ENCODE peak calls at places on chromosomes 11 and 22, in four cellular contexts. E, Y, G and A are unnamed samples.

GRCh38 chr11:116500002-116500832 is 272.6 kb downstream of the BUD13 start:
- DNase-seq in G (no peak), Y (no peak), E (no peak), A (no peak)

GRCh38 chr11:100827934-100828661 is 141.0 kb downstream of the ARHGAP42 start:
- DNase-seq in E (peak; percentile 32), G (no peak), Y (peak; percentile 30), A (peak; percentile 80)

GRCh38 chr22:20566420-20567260 is 59.2 kb downstream of the MED15 start:
- DNase-seq in Y (no peak), E (no peak), G (no peak), A (no peak)

GRCh38 chr22:22536515-22536914 is 16.4 kb upstream of the ZNF280A start:
- DNase-seq in G (no peak), E (no peak), Y (no peak), A (no peak)

GRCh38 chr22:41782316-41782715 is 18.2 kb upstream of the CCDC134 start:
- DNase-seq in Y (no peak), G (no peak), E (no peak), A (no peak)

GRCh38 chr22:44245438-44245837 is 64.7 kb downstream of the PARVG start:
- DNase-seq in Y (no peak), G (peak; percentile 37), E (no peak), A (no peak)

GRCh38 chr11:80925291-80925690 is 1484.5 kb upstream of the TENM4 start:
- DNase-seq in Y (no peak), E (no peak), G (no peak), A (no peak)

GRCh38 chr11:65954771-65955170 is 6.8 kb upstream of the SART1 start:
- DNase-seq in E (no peak), Y (no peak), G (no peak), A (no peak)

GRCh38 chr11:128716661-128717210 is 22.9 kb downstream of the FLI1 start:
- DNase-seq in E (no peak), G (no peak), Y (no peak), A (no peak)

GRCh38 chr11:44901120-44901519 is 49.6 kb downstream of the TP53I11 start:
- DNase-seq in Y (no peak), E (no peak), G (no peak), A (no peak)

GRCh38 chr11:44903035-44903434 is 47.6 kb downstream of the TP53I11 start:
- DNase-seq in G (no peak), E (no peak), Y (no peak), A (no peak)

GRCh38 chr11:44903518-44903917 is 47.2 kb downstream of the TP53I11 start:
- DNase-seq in G (no peak), Y (no peak), E (no peak), A (no peak)

GRCh38 chr11:44901782-44902181 is 48.9 kb downstream of the TP53I11 start:
- DNase-seq in G (no peak), E (no peak), Y (no peak), A (no peak)

DNA sequence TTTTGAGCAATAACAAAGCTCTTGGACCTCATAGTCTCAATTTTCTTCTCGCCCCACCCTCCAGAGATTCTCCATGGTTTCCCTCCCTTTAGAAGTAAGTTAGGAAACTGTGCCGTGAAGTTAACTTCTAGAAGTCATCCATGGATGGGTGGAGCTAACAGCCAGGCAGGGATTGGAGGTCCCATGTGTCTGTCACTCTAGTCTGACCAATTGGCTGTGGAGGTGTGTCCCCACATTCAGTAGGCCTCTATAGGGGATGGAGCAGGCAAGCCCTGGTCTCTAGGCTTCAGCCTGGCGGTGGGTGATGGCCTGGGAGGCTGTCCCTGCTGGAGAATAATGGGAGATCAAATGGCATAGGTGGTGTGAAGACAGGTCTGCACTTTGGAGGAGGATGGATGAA is 50.7 kb downstream of the TP53I11 start:
- DNase-seq in Y (peak; percentile 62), E (peak; percentile 11), G (peak; percentile 73), A (peak; percentile 5)
- TF ChIP-seq HDAC6 in Y (no peak), E (no peak), G (no peak), A (no peak)

DNA sequence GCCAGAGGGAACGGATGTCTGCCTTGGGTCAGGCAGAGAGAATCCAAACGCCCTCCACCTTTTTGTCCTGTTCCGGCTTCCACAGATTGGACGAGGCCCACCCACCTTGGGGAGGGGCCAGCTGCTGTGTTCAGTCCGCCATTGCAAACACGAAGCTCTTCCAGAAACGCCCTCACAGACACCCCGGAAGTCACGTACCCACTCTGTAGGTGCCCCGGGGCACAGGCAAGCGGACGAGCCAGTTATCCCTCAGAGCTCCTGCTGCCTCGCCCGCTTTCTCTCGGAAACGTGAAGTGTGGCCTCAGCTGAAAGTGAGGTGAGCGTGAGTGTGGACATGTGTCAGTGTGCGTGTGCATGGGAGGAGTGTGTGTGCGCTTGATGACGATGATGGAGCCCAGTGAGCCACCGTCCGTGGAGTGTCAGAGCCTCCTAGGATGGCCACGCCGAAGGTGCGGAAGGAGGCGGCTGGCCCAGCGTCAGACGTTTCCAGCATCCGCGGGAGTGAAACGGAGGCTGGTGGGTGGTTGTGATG is 869.2 kb downstream of the TBC1D22A start:
- DNase-seq in Y (peak; percentile 89), G (no peak), E (no peak), A (no peak)
- TF ChIP-seq HDAC6 in Y (no peak), G (no peak), E (no peak), A (no peak)

GRCh38 chr11:104870910-104871309 is 27.4 kb downstream of the CASP12 start:
- DNase-seq in E (no peak), G (no peak), Y (no peak), A (no peak)

GRCh38 chr11:104876324-104876723 is 21.9 kb downstream of the CASP12 start:
- DNase-seq in G (no peak), Y (no peak), E (no peak), A (no peak)

GRCh38 chr11:104873252-104873651 is 25.0 kb downstream of the CASP12 start:
- DNase-seq in Y (peak; percentile 3), E (no peak), G (no peak), A (no peak)

GRCh38 chr11:104876838-104877500 is 21.3 kb downstream of the CASP12 start:
- DNase-seq in Y (no peak), E (no peak), G (no peak), A (no peak)

DNA sequence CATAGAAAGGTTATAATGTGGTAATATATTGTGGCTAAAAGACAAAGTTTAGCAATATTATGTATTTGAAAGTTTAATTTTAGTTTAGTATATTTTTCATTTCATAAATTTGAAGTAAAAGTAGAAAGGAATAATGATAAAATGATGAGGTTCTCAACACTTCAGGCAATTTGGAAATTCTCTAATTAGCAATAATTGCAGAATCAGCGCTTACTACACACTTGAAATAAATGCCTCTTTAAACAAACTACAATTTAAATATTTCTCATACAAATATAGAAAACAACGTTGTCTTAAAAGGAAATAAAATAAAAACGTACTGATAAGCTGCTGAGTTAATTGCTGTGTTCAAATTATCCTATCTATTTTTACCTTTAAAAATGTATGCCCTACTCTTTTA is 25.9 kb downstream of the CASP12 start:
- DNase-seq in E (no peak), G (no peak), Y (no peak), A (no peak)
- TF ChIP-seq HDAC6 in E (no peak), G (no peak), Y (no peak), A (no peak)

DNA sequence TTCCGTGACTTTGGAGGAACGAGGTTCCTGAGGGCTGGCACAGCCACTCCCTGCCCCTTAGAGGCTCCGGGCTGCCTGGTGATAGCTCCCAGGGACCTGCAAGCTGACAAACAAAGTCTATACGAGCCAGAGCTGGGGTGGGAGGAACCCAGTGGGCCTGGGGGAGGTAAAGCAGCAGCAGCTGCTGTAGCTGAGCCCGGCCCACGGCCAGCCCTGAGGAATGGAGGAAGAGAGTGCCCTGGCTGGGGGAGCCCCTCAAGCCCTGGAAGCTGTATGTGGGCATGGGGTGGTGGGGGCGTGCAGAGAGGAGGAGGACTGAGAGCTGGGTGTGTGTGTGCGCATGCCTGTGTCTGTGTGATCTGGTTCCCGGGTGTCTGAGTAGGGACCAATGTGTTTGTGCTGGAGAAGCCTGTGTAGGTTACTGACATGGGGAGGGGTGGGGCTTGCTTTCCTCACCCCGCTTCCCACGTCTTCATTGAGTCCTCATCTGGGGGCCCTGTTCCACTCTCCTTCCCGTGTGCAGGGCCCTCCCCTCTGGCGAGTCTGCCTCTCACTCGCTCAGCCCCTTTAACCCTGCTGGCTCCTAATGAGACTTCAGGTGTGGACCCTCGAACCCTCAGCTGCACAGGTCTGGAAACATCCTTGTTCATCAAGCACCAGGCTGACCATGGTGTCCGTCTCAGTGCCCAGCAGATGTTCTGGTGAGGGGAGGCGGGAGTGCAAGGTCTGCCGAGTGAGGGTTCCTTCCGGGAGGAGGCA is 10.8 kb downstream of the ST3GAL4 start:
- DNase-seq in E (no peak), Y (no peak), G (peak; percentile 48), A (no peak)
- TF ChIP-seq HDAC6 in E (no peak), Y (no peak), G (no peak), A (no peak)

GRCh38 chr11:119363874-119364590 is 17.5 kb downstream of the USP2 start:
- DNase-seq in G (peak; percentile 83), E (no peak), Y (peak; percentile 76), A (no peak)
- TF ChIP-seq HDAC6 in G (no peak), E (no peak), Y (no peak), A (no peak)

GRCh38 chr11:31927982-31928381 is 116.9 kb upstream of the PAX6 start:
- DNase-seq in E (no peak), G (no peak), Y (no peak), A (no peak)
- TF ChIP-seq HDAC6 in E (no peak), G (no peak), Y (no peak), A (no peak)

GRCh38 chr11:120537996-120538395 is 26.4 kb downstream of the GRIK4 start:
- DNase-seq in Y (no peak), G (no peak), E (no peak), A (no peak)

GRCh38 chr11:120539681-120540369 is 28.3 kb downstream of the GRIK4 start:
- DNase-seq in E (no peak), G (no peak), Y (no peak), A (no peak)

GRCh38 chr11:120536797-120537169 is 25.2 kb downstream of the GRIK4 start:
- DNase-seq in Y (no peak), E (no peak), G (no peak), A (no peak)

GRCh38 chr11:120538707-120539106 is 27.2 kb downstream of the GRIK4 start:
- DNase-seq in Y (no peak), E (no peak), G (no peak), A (no peak)

GRCh38 chr11:120536091-120536796 is 24.7 kb downstream of the GRIK4 start:
- DNase-seq in Y (no peak), E (no peak), G (no peak), A (no peak)
- TF ChIP-seq HDAC6 in Y (no peak), E (no peak), G (no peak), A (no peak)

GRCh38 chr11:20088368-20089260 is 71.7 kb downstream of the DBX1 start:
- DNase-seq in G (no peak), E (no peak), Y (peak; percentile 41), A (no peak)

GRCh38 chr11:20090654-20091374 is 69.5 kb downstream of the DBX1 start:
- DNase-seq in Y (peak; percentile 49), E (no peak), G (no peak), A (no peak)

GRCh38 chr11:20089796-20090653 is 70.2 kb downstream of the DBX1 start:
- DNase-seq in G (no peak), Y (peak; percentile 81), E (no peak), A (peak; percentile 32)

GRCh38 chr11:20087118-20087521 is 73.2 kb downstream of the DBX1 start:
- DNase-seq in E (no peak), G (no peak), Y (no peak), A (no peak)

GRCh38 chr11:20089357-20089756 is 70.9 kb downstream of the DBX1 start:
- DNase-seq in Y (no peak), G (no peak), E (no peak), A (no peak)
- TF ChIP-seq HDAC6 in Y (no peak), G (no peak), E (no peak), A (no peak)

GRCh38 chr11:71385091-71385490 is 63.1 kb downstream of the DHCR7 start:
- DNase-seq in Y (no peak), G (no peak), E (no peak), A (no peak)
- TF ChIP-seq HDAC6 in Y (no peak), G (no peak), E (no peak), A (no peak)